ENCODE peak calls at places on chromosomes 7 and 10, in four cellular contexts. C is effector CD4-positive, alpha-beta T cell; S is hepatocyte; G is stimulated activated CD8-positive, alpha-beta memory T cell treated with anti-CD3 and anti-CD28 coated beads, Interleukin-15, amount 100 ng/mL, for 1 hour. B is an unnamed sample.

GRCh38 chr10:132884041-132884440 is 58.3 kb downstream of the CFAP46 start:
- DNase-seq in C (no peak), G (no peak), S (no peak), B (no peak)

GRCh38 chr7:152615052-152615741 is 60.7 kb downstream of the XRCC2 start:
- DNase-seq in G (no peak), S (peak; percentile 32), C (no peak), B (no peak)

GRCh38 chr10:69728335-69728861 is 73.3 kb upstream of the COL13A1 start:
- DNase-seq in G (no peak), S (peak; percentile 36), C (no peak), B (peak; percentile 48)

GRCh38 chr10:116767235-116767634 is 24.9 kb upstream of the HSPA12A start:
- DNase-seq in G (no peak), C (no peak), S (peak; percentile 33), B (no peak)

GRCh38 chr10:72090326-72090725 is 2.0 kb upstream of the SPOCK2 start:
- DNase-seq in G (no peak), S (no peak), C (no peak), B (no peak)

GRCh38 chr7:20249924-20250323 is 32.7 kb upstream of the MACC1 start:
- DNase-seq in G (no peak), C (no peak), S (no peak), B (no peak)

GRCh38 chr7:7639421-7639820 is 1.1 kb upstream of the UMAD1 start:
- DNase-seq in S (no peak), C (no peak), G (no peak), B (no peak)

GRCh38 chr7:50317697-50318640 is 13.5 kb downstream of the IKZF1 start:
- DNase-seq in C (peak; percentile 38), S (no peak), G (no peak), B (no peak)

GRCh38 chr7:1662767-1663166 is 7.3 kb upstream of the ELFN1 start:
- DNase-seq in G (no peak), C (no peak), S (no peak), B (no peak)

GRCh38 chr10:86971146-86971991 is 3.1 kb downstream of the ADIRF start:
- DNase-seq in G (peak; percentile 81), C (peak; percentile 89), S (peak; percentile 95), B (peak; percentile 27)

GRCh38 chr10:11441151-11441535 is 170.3 kb downstream of the USP6NL start:
- DNase-seq in G (no peak), C (no peak), S (no peak), B (no peak)

GRCh38 chr7:44281811-44282600 is 43.4 kb downstream of the CAMK2B start:
- DNase-seq in G (no peak), C (no peak), S (no peak), B (no peak)

GRCh38 chr7:116025098-116025809 is 5.3 kb downstream of the TFEC start:
- DNase-seq in S (peak; percentile 16), C (no peak), G (no peak), B (peak; percentile 56)

GRCh38 chr7:31058122-31058521 is 6.0 kb downstream of the ADCYAP1R1 start:
- DNase-seq in C (no peak), G (no peak), S (no peak), B (peak; percentile 12)

GRCh38 chr10:44662002-44662401 is 249.1 kb upstream of the TMEM72 start:
- DNase-seq in S (no peak), G (no peak), C (no peak), B (no peak)

GRCh38 chr10:35336921-35337741 is 822 bp downstream of the CCNY start:
- DNase-seq in C (peak; percentile 18), S (peak; percentile 55), G (no peak), B (no peak)

GRCh38 chr10:5975641-5976473 is 1.5 kb downstream of the IL15RA start:
- DNase-seq in G (peak; percentile 4), C (no peak), S (no peak), B (no peak)

GRCh38 chr7:110646814-110647213 is 444.1 kb upstream of the LRRN3 start:
- DNase-seq in G (no peak), S (no peak), C (no peak), B (no peak)

GRCh38 chr10:102612964-102613275 is 31.4 kb upstream of the TRIM8 start:
- DNase-seq in C (peak; percentile 54), G (peak; percentile 16), S (no peak), B (no peak)

GRCh38 chr7:81110673-81111072 is 191.8 kb upstream of the SEMA3C start:
- DNase-seq in S (no peak), G (no peak), C (no peak), B (no peak)

GRCh38 chr7:27095050-27095896 is 527 bp downstream of the HOXA1 start:
- DNase-seq in G (no peak), C (no peak), S (no peak), B (no peak)

GRCh38 chr7:128359939-128360338 is 1.6 kb downstream of the PRRT4 start:
- DNase-seq in C (no peak), G (no peak), S (no peak), B (no peak)

GRCh38 chr10:31353574-31353973 is 34.6 kb downstream of the ZEB1 start:
- DNase-seq in S (peak; percentile 22), G (no peak), C (peak; percentile 16), B (peak; percentile 43)

GRCh38 chr7:75866129-75866496 is 12.7 kb upstream of the RHBDD2 start:
- DNase-seq in C (no peak), G (no peak), S (no peak), B (peak; percentile 14)

GRCh38 chr10:45241865-45242518 is 73.4 kb downstream of the OR13A1 start:
- DNase-seq in G (no peak), C (no peak), S (no peak), B (no peak)

GRCh38 chr10:118423800-118424479 is 81.8 kb upstream of the FAM204A start:
- DNase-seq in C (peak; percentile 29), S (peak; percentile 95), G (peak; percentile 19), B (peak; percentile 89)

GRCh38 chr7:128357366-128357662 is 4.2 kb downstream of the PRRT4 start:
- DNase-seq in S (no peak), C (no peak), G (no peak), B (no peak)